ENCODE peak calls at places on chromosome 1, in six cellular contexts. E is heart left ventricle; Z is AG04450; W is lung; O is CD8-positive, alpha-beta T cell; R is tibial artery. T is an unnamed sample.

GRCh38 chr1:66503841-66504470 is 30.0 kb upstream of the SGIP1 start:
- DNase-seq in R (no peak), O (no peak), W (peak; percentile 34), E (peak; percentile 48), Z (no peak), T (no peak)

GRCh38 chr1:233299450-233299849 is 3.9 kb upstream of the PCNX2 start:
- DNase-seq in W (no peak), R (no peak), O (no peak), Z (no peak), E (no peak), T (no peak)

GRCh38 chr1:47551971-47552528 is 114.2 kb downstream of the FOXD2 start:
- DNase-seq in O (no peak), W (no peak), Z (no peak), E (no peak), R (no peak), T (no peak)

GRCh38 chr1:215672482-215672881 is 105.4 kb downstream of the KCTD3 start:
- DNase-seq in R (no peak), W (no peak), O (no peak), E (no peak), Z (no peak), T (no peak)

GRCh38 chr1:56872597-56872996 is 18.0 kb downstream of the C8A start:
- DNase-seq in E (no peak), Z (no peak), W (no peak), R (no peak), O (no peak), T (no peak)

GRCh38 chr1:147167361-147167760 is 4.9 kb downstream of the PRKAB2 start:
- DNase-seq in W (no peak), E (no peak), R (no peak), O (no peak), Z (peak; percentile 76), T (no peak)

GRCh38 chr1:184647471-184647870 is 107.2 kb downstream of the EDEM3 start:
- DNase-seq in E (no peak), W (no peak), O (no peak), Z (no peak), R (no peak), T (no peak)

GRCh38 chr1:10802948-10803715 is 6.7 kb upstream of the CASZ1 start:
- DNase-seq in E (no peak), Z (no peak), W (no peak), R (no peak), O (no peak), T (no peak)

GRCh38 chr1:91761303-91761721 is 124.6 kb downstream of the TGFBR3 start:
- DNase-seq in Z (no peak), W (no peak), R (no peak), E (no peak), O (no peak), T (no peak)

GRCh38 chr1:225422795-225423517 is 4.9 kb downstream of the LBR start:
- DNase-seq in W (no peak), Z (no peak), E (no peak), R (no peak), O (no peak), T (no peak)

GRCh38 chr1:8361198-8361849 is 43.4 kb downstream of the SLC45A1 start:
- DNase-seq in W (no peak), R (no peak), Z (no peak), E (peak; percentile 6), O (no peak), T (no peak)

GRCh38 chr1:72284398-72285073 is 2.2 kb upstream of the NEGR1 start:
- DNase-seq in O (no peak), Z (peak; percentile 80), R (peak; percentile 66), W (no peak), E (peak; percentile 38), T (no peak)

GRCh38 chr1:185537601-185538000 is 196.6 kb upstream of the HMCN1 start:
- DNase-seq in E (no peak), O (no peak), R (no peak), Z (no peak), W (no peak), T (no peak)

GRCh38 chr1:107690491-107690890 is 274.5 kb downstream of the VAV3 start:
- DNase-seq in E (no peak), R (no peak), Z (no peak), O (no peak), W (no peak), T (no peak)

GRCh38 chr1:230381049-230381467 is 45.1 kb downstream of the PGBD5 start:
- DNase-seq in O (no peak), W (peak; percentile 45), E (no peak), Z (no peak), R (no peak), T (no peak)

GRCh38 chr1:164660415-164661174 is 101.6 kb downstream of the PBX1 start:
- DNase-seq in E (no peak), Z (no peak), R (no peak), O (no peak), W (no peak), T (no peak)

GRCh38 chr1:54474500-54475235 is 68.5 kb upstream of the SSBP3 start:
- DNase-seq in E (peak; percentile 33), O (no peak), W (no peak), R (no peak), Z (no peak), T (no peak)

GRCh38 chr1:216904457-216904856 is 181.2 kb upstream of the ESRRG start:
- DNase-seq in Z (no peak), E (no peak), O (no peak), R (no peak), W (no peak), T (no peak)

GRCh38 chr1:245153645-245154428 is 948 bp upstream of the KIF26B start:
- DNase-seq in O (no peak), Z (no peak), R (peak; percentile 62), E (peak; percentile 18), W (no peak), T (no peak)

GRCh38 chr1:26838474-26839338 is 12.2 kb downstream of the ZDHHC18 start:
- DNase-seq in W (no peak), R (no peak), E (no peak), Z (no peak), O (no peak), T (no peak)

GRCh38 chr1:201208236-201208635 is 17.6 kb downstream of the IGFN1 start:
- DNase-seq in E (no peak), Z (no peak), R (no peak), O (no peak), W (no peak), T (no peak)

GRCh38 chr1:60727553-60727952 is 354.8 kb upstream of the NFIA start:
- DNase-seq in Z (no peak), E (no peak), W (no peak), R (no peak), O (no peak), T (no peak)

DNA sequence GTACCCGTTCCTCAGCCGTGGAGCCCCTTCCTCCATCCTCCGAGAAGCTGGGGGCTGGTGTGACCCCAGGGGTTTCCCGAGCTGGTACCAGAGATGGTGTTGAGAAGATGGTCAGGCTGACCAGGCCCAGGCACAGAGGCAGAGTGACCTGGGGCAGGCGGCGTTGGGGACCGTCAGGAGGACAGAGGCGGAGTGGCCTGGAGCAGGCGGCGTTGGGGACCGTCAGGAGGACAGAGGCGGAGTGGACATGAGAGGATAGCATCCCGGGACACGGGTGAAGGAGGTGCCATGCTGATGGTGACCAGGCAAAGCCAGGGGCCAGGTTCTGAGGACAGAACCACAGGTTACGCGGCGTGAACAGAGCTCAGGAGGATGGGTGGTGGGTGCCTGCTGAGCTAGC is 75.9 kb upstream of the TTC34 start:
- DNase-seq in Z (no peak), R (no peak), E (no peak), W (no peak), O (no peak), T (no peak)
- H3K9me3 ChIP-seq in Z (peaks cover 96% of the 10 kb centered on the region), R (no peaks in the 10 kb centered on the region), E (no peaks in the 10 kb centered on the region), W (peaks cover 2% of the 10 kb centered on the region), O (no peaks in the 10 kb centered on the region), T (no peaks in the 10 kb centered on the region)

DNA sequence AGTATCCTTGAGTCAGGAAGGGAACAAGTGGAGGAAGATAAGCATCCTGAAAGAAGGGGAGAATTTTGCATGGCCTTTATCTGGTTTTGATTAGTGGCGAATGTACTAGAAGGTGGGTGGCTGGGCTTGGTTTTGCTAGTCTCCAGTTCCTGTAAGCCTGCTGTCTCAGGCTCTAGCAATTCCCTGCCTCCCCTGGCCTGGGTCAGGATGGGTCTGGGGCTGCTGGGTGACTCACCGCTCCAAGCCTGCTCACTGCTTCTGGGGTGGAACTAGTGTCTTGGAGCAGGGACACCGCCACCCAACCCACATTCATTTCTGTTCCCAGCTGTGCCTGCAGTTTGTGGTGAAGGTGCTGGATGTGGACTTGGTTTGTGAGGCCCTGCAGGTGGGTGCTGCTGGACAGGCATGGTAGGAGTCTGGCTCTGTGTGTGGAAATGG is 3.4 kb downstream of the BTBD19 start:
- DNase-seq in E (no peak), R (peak; percentile 69), O (no peak), Z (peak; percentile 48), W (no peak), T (no peak)
- H3K27ac ChIP-seq in E (peak overlapping the region; percentile 100), R (peak overlapping the region; percentile 97), O (no peak overlapping the region), Z (peak overlapping the region; percentile 32), W (no peak overlapping the region), T (peak overlapping the region; percentile 100)

DNA sequence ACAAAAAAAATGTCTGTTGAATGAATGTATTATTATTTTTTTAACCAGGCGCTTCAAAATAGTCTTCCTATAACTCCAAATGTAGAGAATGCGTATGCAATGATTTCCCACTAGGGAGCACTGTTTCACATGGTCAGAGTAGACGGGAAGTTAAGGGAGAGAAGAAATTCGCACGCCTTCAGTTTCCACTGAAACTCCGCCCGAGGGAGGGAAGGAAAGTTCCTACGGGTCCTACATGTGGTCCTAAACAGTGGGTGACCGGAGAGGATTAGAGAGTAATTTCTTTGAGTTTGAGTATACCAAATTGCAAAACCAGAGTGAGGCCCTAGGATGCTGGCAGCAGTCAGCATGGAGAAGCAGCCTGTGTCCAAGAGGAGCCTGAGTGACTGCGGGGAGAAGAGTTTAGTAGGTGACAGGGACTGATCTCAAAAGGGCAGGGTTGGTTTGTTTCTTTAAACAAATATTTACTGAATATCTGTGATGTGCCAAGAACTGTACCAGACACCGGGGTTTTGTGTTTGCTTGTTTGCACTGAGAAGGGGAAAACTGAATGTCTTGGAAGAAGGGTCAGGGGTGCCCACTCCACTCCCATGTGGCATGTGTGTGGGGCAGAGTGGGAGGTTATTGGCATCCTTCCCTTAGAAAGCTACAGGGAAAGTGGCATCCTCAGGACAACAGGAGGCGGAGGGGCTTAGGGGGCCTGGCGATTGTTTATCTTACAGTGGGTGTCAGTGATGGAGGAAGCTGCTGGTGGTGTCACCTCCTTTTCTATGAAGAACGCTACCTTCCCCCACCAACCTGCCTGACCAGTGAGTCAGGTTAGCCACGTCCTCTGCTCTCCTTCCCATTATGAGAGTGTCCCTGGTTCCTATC is 22.8 kb downstream of the RNU5D-1 start:
- DNase-seq in E (no peak), O (no peak), R (peak; percentile 57), Z (no peak), W (no peak), T (no peak)
- H3K4me3 ChIP-seq in E (no peak overlapping the region), O (no peak overlapping the region), R (no peak overlapping the region), Z (no peak overlapping the region), W (no peak overlapping the region), T (no peak overlapping the region)

DNA sequence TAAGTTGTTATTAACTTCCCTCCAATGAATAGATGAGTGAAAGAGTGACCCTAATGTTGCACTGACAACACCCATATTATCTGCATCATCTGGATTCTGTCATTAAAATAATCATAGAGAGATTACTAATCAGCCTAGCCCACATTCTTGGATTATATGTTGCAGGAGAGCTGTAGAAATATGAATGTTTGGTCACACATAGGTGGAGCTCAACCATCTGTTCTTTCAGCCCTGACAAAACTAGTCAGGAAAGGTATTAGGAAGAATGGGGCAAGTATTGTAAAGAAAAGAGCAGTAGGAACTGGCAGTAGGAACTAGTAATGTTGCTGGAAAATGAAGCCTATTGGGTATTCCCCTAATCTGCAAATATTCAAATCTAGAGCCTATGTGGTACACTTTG is 15.3 kb downstream of the FLG2 start:
- DNase-seq in Z (no peak), O (no peak), R (no peak), E (no peak), W (no peak), T (no peak)
- H3K9me3 ChIP-seq in Z (no peaks in the 10 kb centered on the region), O (no peaks in the 10 kb centered on the region), R (no peaks in the 10 kb centered on the region), E (no peaks in the 10 kb centered on the region), W (no peaks in the 10 kb centered on the region), T (no peaks in the 10 kb centered on the region)

T was measured in vagina.